ENCODE peak calls at places on chromosome 10, in four cellular contexts. S is MM.1S, P is HCT116, Q is hepatocyte. I is an unnamed sample. For H3K4me1, H3K79me2 and H3K27me3, the result is how much of the 10 kb centered on the place peaks cover.

GRCh38 chr10:63866747-63867140 is 345.5 kb downstream of the REEP3 start:
- DNase-seq in S (peak), P (peak), Q (peak), I (no peak)

GRCh38 chr10:67602268-67602950 is 93.6 kb downstream of the CTNNA3 start:
- DNase-seq in S (no peak), P (peak), Q (no peak), I (no peak)

GRCh38 chr10:129502448-129502847 is 35.4 kb downstream of the MGMT start:
- DNase-seq in S (no peak), P (no peak), Q (no peak), I (no peak)

GRCh38 chr10:7479861-7480598 is 69.2 kb upstream of the SFMBT2 start:
- DNase-seq in S (no peak), P (no peak), Q (no peak), I (no peak)

GRCh38 chr10:127699311-127699710 is 37.7 kb upstream of the FOXI2 start:
- DNase-seq in S (no peak), P (no peak), Q (no peak), I (no peak)

GRCh38 chr10:113049881-113050280 is 99.8 kb downstream of the TCF7L2 start:
- DNase-seq in S (no peak), P (no peak), Q (no peak), I (no peak)

GRCh38 chr10:84429926-84430520 is 101.6 kb downstream of the CCSER2 start:
- DNase-seq in S (peak), P (peak), Q (peak), I (peak)

GRCh38 chr10:126391162-126391880 is 3.0 kb upstream of the ADAM12 start:
- DNase-seq in S (no peak), P (no peak), Q (peak), I (no peak)

GRCh38 chr10:8156918-8157317 is 102.4 kb downstream of the GATA3 start:
- DNase-seq in S (no peak), P (no peak), Q (no peak), I (no peak)

GRCh38 chr10:132397671-132398565 is 918 bp downstream of the PWWP2B start:
- DNase-seq in S (peak), P (no peak), Q (peak), I (no peak)

GRCh38 chr10:101130984-101131961 is at the start of gene TLX1:
- DNase-seq in S (no peak), P (no peak), Q (no peak), I (no peak)

GRCh38 chr10:70678757-70679489 is 6.6 kb downstream of the ADAMTS14 start:
- DNase-seq in S (no peak), P (no peak), Q (no peak), I (no peak)

GRCh38 chr10:96038476-96039387 is 4.7 kb upstream of the CCNJ start:
- DNase-seq in S (no peak), P (no peak), Q (no peak), I (no peak)

GRCh38 chr10:89915021-89915420 is 213.6 kb downstream of the KIF20B start:
- DNase-seq in S (no peak), P (no peak), Q (no peak), I (no peak)

GRCh38 chr10:69045441-69046300 is 42.2 kb upstream of the SRGN start:
- DNase-seq in S (peak), P (no peak), Q (no peak), I (peak)

GRCh38 chr10:122660696-122661095 is 39.0 kb downstream of the C10orf120 start:
- DNase-seq in S (no peak), P (no peak), Q (no peak), I (no peak)

GRCh38 chr10:93992400-93993030 is 1.2 kb upstream of the PLCE1 start:
- DNase-seq in S (no peak), P (no peak), Q (no peak), I (no peak)

GRCh38 chr10:68137174-68137573 is 27.9 kb downstream of the MYPN start:
- DNase-seq in S (no peak), P (no peak), Q (no peak), I (no peak)

GRCh38 chr10:96017227-96017687 is 26.1 kb upstream of the CCNJ start:
- DNase-seq in S (peak), P (peak), Q (peak), I (peak)

GRCh38 chr10:102188298-102188940 is 36.2 kb downstream of the NOLC1 start:
- DNase-seq in S (peak), P (no peak), Q (no peak), I (no peak)

GRCh38 chr10:24344279-24344678 is 135.3 kb downstream of the KIAA1217 start:
- DNase-seq in S (no peak), P (no peak), Q (peak), I (peak)

GRCh38 chr10:61786728-61787127 is 114.8 kb upstream of the ARID5B start:
- DNase-seq in S (peak), P (peak), Q (no peak), I (no peak)

DNA sequence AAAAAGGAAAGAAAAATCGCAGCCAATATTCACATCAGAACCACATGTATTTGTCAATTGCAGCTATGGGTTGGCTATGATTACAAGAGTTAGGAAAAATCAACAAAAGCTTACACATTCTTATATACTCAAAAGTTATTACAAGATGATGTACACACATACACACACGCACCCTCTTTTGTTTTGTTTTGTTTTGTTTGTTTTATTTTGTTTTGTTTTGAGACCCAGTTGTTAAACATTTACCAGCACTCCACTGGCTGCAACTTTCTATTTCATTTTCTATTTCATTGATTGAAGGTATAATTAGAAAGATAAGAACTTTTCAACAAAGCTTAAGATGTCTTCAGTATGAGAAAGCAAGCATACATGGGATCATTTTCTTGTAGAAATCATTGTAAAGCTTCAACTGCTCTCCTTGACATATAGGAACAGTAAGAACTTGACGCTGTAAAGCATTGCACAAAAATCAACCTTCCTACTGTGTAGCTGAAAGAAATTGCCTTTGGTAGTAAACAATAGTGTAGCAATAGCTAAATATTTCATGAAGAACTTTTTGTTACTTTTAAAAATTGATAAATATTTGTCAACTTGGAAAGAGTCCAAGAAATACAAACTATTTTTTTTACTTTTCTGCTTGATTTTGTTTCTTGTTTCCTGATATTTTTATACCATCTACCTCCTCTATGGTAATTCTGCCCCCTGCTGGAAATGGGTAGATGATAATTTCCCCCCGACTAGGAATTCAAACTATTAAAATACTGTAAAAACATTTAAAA is 205.9 kb downstream of the MBL2 start:
- DNase-seq in S (peak), P (peak), Q (peak), I (no peak)
- H3K4me1 ChIP-seq in S (under half), P (under half), Q (under half), I (under half)

GRCh38 chr10:22672594-22673392 is 41.6 kb downstream of the PIP4K2A start:
- DNase-seq in S (no peak), P (no peak), Q (no peak), I (no peak)

GRCh38 chr10:22676435-22676834 is 37.9 kb downstream of the PIP4K2A start:
- DNase-seq in S (no peak), P (no peak), Q (no peak), I (no peak)

GRCh38 chr10:22674215-22674930 is 40.0 kb downstream of the PIP4K2A start:
- DNase-seq in S (no peak), P (no peak), Q (no peak), I (no peak)

GRCh38 chr10:22670796-22671195 is 43.6 kb downstream of the PIP4K2A start:
- DNase-seq in S (no peak), P (no peak), Q (no peak), I (no peak)

DNA sequence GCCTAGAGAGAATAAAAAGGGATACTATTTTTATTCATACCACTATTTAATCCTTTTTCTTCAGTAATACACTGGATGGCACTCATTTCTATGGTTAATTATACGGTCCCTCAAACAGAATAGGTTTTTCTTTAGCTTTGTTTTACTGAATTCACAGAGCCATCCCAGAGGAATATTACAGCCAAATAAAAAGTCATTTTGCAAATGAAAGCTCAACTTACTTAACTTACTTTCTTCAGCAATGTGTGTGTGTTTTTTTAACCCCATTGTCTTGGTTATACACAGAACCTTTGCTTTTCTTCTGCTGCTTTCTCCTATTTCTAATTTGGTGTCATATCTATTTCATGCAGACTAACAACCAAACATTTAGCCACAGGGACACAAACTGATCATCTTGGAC is 40.6 kb downstream of the PIP4K2A start:
- DNase-seq in S (no peak), P (no peak), Q (no peak), I (no peak)
- H3K79me2 ChIP-seq in S (half or more), P (half or more), Q (half or more), I (under half)

GRCh38 chr10:117237401-117237991 is 3.4 kb upstream of the SLC18A2 start:
- DNase-seq in S (no peak), P (no peak), Q (no peak), I (no peak)
- H3K27me3 ChIP-seq in S (under half), P (under half), Q (half or more), I (half or more)

GRCh38 chr10:79105164-79105739 is 36.5 kb downstream of the ZMIZ1 start:
- DNase-seq in S (no peak), P (no peak), Q (no peak), I (no peak)
- H3K4me1 ChIP-seq in S (under half), P (under half), Q (under half), I (under half)

DNA sequence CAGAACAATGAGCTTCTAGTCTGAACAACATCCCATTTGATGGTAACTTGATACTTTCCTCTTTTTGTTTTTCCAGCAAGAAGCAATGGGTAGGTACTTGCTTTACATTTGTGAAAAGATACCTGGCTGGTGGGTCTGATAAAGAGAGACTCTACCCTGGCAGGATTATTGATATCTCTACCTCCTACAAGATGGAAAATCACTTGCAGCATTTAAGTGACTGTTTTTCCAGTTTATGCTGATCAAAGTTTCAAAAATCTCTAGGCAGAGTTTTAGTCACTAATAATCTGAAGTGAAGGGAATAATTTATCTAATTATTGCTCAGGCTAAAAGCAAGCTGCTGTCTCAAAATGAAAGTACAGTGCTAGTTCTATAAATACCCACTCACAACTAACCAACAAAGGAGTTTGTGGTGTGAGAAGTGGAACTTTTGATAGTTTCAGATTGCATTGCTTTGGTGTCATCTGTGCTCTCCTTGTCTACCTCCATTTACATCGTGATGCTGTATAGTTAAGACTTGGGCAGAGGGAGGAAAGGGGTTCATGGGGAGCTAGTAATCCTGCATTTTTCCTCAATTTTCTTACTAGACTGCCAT is 86.0 kb upstream of the ANKRD1 start:
- DNase-seq in S (peak), P (no peak), Q (no peak), I (no peak)
- H3K79me2 ChIP-seq in S (under half), P (under half), Q (under half), I (under half)

DNA sequence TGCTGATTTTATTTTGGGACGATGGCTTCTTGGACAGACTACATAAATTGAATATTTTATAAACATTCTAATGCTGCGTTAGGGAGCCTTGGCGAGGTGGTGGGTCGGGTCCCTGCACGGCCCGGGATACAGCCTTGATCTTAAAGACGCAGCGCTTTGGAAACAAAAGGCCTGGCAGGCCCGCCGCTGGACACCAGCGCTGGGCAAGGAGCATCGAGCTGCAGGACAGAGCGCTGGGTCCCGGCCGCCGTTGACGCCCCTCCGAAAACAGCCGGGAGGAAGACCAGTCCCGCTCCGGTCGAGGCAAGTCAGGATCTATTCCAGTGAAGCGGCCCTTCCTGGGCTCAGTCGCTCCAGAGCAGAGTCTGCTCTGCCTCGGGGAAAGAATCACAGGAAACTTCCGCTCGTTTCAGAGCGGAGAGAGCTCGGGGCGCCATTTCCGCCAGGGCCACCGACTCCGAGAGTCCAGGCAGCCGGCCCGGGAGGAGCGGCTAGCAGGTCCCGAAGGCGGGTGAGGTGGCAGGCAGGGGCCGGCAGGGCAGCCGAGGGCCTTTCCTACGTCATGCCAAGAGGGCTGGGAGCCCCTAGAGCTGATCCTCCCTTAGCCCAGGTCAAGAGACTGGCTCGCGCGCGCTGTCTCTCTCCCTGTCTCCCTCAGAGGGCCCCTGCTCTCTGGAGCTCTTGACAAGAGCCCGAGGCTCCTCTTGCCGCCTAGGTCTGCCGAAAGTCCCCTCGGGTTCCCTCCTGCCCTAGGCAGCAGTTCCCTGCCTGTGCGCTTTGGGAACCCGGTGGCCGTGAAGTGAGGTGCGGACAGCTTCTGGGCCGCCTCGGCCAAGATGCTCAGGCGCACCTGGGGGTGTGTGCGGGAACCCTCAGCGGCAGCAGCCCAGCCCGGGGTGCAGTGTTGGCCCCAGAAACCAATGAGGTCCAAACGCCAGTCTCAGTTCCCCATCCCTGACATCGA is 1.4 kb upstream of the DRGX start:
- DNase-seq in S (no peak), P (no peak), Q (no peak), I (no peak)
- H3K27me3 ChIP-seq in S (under half), P (under half), Q (half or more), I (half or more)

DNA sequence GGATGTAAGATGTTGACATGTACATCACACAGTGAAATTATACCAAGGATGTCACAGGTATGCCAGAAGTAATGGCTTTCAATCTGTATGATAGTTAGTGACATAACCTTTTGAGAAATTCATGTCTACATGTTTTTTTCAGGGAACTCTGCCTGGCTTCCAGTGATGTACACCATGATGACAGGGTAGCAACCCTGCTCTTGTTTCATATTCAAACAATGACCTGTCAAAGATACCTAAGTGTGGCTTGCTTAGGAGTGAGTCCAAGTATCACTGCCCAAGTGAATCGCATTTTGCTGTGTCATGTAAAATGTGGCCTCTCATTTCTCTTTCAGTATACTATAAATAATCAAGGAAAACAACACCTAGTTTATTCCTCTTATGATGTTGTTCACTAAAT is 205.8 kb upstream of the DKK1 start:
- DNase-seq in S (peak), P (no peak), Q (no peak), I (no peak)
- H3K4me1 ChIP-seq in S (under half), P (under half), Q (under half), I (under half)

DNA sequence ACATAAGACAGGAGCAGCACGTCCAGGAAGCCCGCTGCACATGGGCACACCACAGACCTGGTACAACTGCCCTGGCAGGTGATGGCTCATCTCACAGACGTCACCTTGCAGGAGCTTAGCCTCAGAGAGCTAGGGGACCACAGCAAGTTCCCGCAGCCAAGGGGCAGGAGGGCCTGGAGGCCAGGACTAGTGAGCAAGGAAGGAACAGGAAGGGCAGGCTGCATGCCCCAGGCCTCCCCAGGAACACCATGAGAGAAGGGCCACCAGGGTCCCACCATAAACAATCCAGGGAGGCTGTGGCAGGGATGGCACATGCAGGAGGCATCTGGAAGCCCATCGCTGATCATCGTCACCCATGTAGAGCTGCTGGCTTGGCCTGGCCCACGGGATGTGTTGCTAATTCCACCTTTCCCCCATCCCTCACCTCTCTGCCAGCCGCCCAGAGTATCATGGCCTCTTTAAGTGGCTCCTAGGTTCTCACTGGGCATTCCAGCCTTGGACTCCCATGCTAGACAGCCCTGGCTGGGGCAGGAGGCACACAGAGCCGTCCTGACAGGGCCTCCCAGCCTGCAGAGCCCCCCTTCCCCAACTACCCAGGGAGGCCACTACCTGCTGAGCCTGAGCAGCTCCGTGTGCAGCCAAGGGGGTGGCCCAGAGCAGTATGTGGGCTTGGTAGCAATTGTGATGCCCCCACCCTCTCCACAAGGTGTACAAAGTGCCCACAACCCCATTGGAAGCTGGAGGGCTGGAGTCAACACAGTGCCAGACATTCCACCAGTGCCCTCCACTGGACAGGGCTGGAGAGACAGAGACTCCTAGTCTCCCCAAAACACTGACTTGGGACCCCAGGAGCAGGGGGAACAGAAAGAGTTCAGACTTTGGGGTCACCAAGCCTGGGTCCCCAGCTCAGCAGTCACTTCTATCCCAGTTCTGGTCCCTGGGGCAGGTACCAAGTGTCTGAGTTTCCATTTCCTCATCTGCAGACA is 35.5 kb downstream of the GRID1 start:
- DNase-seq in S (no peak), P (no peak), Q (no peak), I (no peak)
- H3K79me2 ChIP-seq in S (under half), P (under half), Q (under half), I (under half)

GRCh38 chr10:110642204-110642979 is 1.7 kb upstream of the RBM20 start:
- DNase-seq in S (no peak), P (no peak), Q (no peak), I (no peak)
- H3K27me3 ChIP-seq in S (under half), P (under half), Q (under half), I (under half)

GRCh38 chr10:98920362-98920761 is 315.3 kb downstream of the HPSE2 start:
- DNase-seq in S (no peak), P (no peak), Q (no peak), I (no peak)
- H3K4me1 ChIP-seq in S (under half), P (under half), Q (under half), I (under half)